ENCODE peak calls at places on chromosomes 12 and 14, in six cellular contexts. One of them, this sample, is unnamed.

GRCh38 chr12:75115748-75116147 is 93.9 kb downstream of the KCNC2 start:
- DNase-seq in MCF 10A: no peak
- DNase-seq in H9: no peak
- DNase-seq in SHP77: no peak
- DNase-seq in ascending aorta: no peak
- DNase-seq in vagina: no peak
- DNase-seq in this sample: no peak

GRCh38 chr14:95290769-95291440 is 28.8 kb downstream of the CLMN start:
- DNase-seq in MCF 10A: peak; percentile 80
- DNase-seq in H9: peak; percentile 59
- DNase-seq in SHP77: peak; percentile 36
- DNase-seq in ascending aorta: no peak
- DNase-seq in vagina: peak; percentile 52
- DNase-seq in this sample: peak; percentile 72

GRCh38 chr14:53055003-53055402 is 98.1 kb downstream of the DDHD1 start:
- DNase-seq in MCF 10A: peak; percentile 65
- DNase-seq in H9: no peak
- DNase-seq in SHP77: peak; percentile 55
- DNase-seq in ascending aorta: no peak
- DNase-seq in vagina: no peak
- DNase-seq in this sample: peak; percentile 61

GRCh38 chr14:54348923-54349615 is 47.7 kb upstream of the CDKN3 start:
- DNase-seq in MCF 10A: no peak
- DNase-seq in H9: no peak
- DNase-seq in SHP77: no peak
- DNase-seq in ascending aorta: no peak
- DNase-seq in vagina: peak; percentile 52
- DNase-seq in this sample: no peak

GRCh38 chr12:106106892-106107291 is 31.9 kb downstream of the NUAK1 start:
- DNase-seq in MCF 10A: peak; percentile 94
- DNase-seq in H9: no peak
- DNase-seq in SHP77: no peak
- DNase-seq in ascending aorta: no peak
- DNase-seq in vagina: no peak
- DNase-seq in this sample: peak; percentile 55

GRCh38 chr14:74875941-74876913 is at the start of gene PROX2:
- DNase-seq in MCF 10A: no peak
- DNase-seq in H9: no peak
- DNase-seq in SHP77: no peak
- DNase-seq in ascending aorta: no peak
- DNase-seq in vagina: no peak
- DNase-seq in this sample: no peak

GRCh38 chr14:52265248-52265647 is 2.2 kb upstream of the PTGDR start:
- DNase-seq in MCF 10A: no peak
- DNase-seq in H9: no peak
- DNase-seq in SHP77: no peak
- DNase-seq in ascending aorta: no peak
- DNase-seq in vagina: no peak
- DNase-seq in this sample: no peak

GRCh38 chr14:53670701-53671100 is 285.9 kb downstream of the BMP4 start:
- DNase-seq in MCF 10A: peak; percentile 49
- DNase-seq in H9: no peak
- DNase-seq in SHP77: no peak
- DNase-seq in ascending aorta: no peak
- DNase-seq in vagina: no peak
- DNase-seq in this sample: peak; percentile 86

GRCh38 chr12:119156401-119156800 is 22.3 kb upstream of the HSPB8 start:
- DNase-seq in MCF 10A: no peak
- DNase-seq in H9: peak; percentile 98
- DNase-seq in SHP77: no peak
- DNase-seq in ascending aorta: no peak
- DNase-seq in vagina: no peak
- DNase-seq in this sample: no peak

GRCh38 chr12:42448841-42449240 is 122.9 kb downstream of the PPHLN1 start:
- DNase-seq in MCF 10A: no peak
- DNase-seq in H9: no peak
- DNase-seq in SHP77: no peak
- DNase-seq in ascending aorta: no peak
- DNase-seq in vagina: no peak
- DNase-seq in this sample: no peak

This sample was measured in bronchial epithelial cell.